ENCODE peak calls at places on chromosomes 12 and 14, in ten cellular contexts. T is hypothalamus; M is NCI-H1105 treated with DMSO at 0.1 percent for 48 hours; V is fibroblast of mammary gland; Q is amniotic epithelial cell; O is central memory CD4-positive, alpha-beta T cell; J is HTR-8/SVneo; R is occipital lobe; F is GM04503; E is G401. D is an unnamed sample.

GRCh38 chr14:104878582-104878981 is 13.5 kb downstream of the CEP170B start:
- DNase-seq in T (no peak), M (no peak), V (no peak), Q (no peak), O (no peak), J (no peak), R (no peak), F (no peak), E (peak), D (peak)

GRCh38 chr14:76117789-76118188 is 33.9 kb upstream of the GPATCH2L start:
- DNase-seq in T (no peak), M (peak), V (no peak), Q (no peak), O (no peak), J (no peak), R (no peak), F (no peak), E (no peak), D (no peak)

GRCh38 chr12:104653730-104654328 is 197.1 kb downstream of the CHST11 start:
- DNase-seq in T (no peak), M (peak), V (no peak), Q (no peak), O (no peak), J (no peak), R (no peak), F (no peak), E (no peak), D (no peak)

GRCh38 chr14:94677747-94678146 is 65.6 kb downstream of the SERPINA3 start:
- DNase-seq in T (no peak), M (no peak), V (no peak), Q (no peak), O (no peak), J (no peak), R (no peak), F (no peak), E (no peak), D (no peak)

GRCh38 chr14:95189400-95190162 is 32.3 kb upstream of the DICER1 start:
- DNase-seq in T (no peak), M (peak), V (no peak), Q (no peak), O (no peak), J (no peak), R (no peak), F (no peak), E (peak), D (no peak)

GRCh38 chr12:74539765-74540526 is 2.3 kb downstream of the ATXN7L3B start:
- DNase-seq in T (no peak), M (no peak), V (no peak), Q (no peak), O (no peak), J (no peak), R (no peak), F (no peak), E (no peak), D (peak)

GRCh38 chr12:15778126-15778525 is 11.1 kb downstream of the EPS8 start:
- DNase-seq in T (no peak), M (no peak), V (peak), Q (peak), O (no peak), J (no peak), R (no peak), F (no peak), E (no peak), D (no peak)

GRCh38 chr12:71755146-71755892 is 656 bp downstream of the RAB21 start:
- DNase-seq in T (no peak), M (peak), V (peak), Q (peak), O (peak), J (peak), R (peak), F (no peak), E (peak), D (no peak)

GRCh38 chr12:25100738-25101445 is 94.1 kb downstream of the DNAI7 start:
- DNase-seq in T (no peak), M (no peak), V (no peak), Q (no peak), O (no peak), J (no peak), R (no peak), F (no peak), E (no peak), D (no peak)

GRCh38 chr14:90641111-90642010 is 174.9 kb downstream of the TTC7B start:
- DNase-seq in T (no peak), M (no peak), V (no peak), Q (no peak), O (no peak), J (no peak), R (no peak), F (no peak), E (no peak), D (peak)

GRCh38 chr14:100571837-100572236 is 15.4 kb downstream of the BEGAIN start:
- DNase-seq in T (no peak), M (no peak), V (no peak), Q (no peak), O (no peak), J (no peak), R (no peak), F (no peak), E (peak), D (no peak)

GRCh38 chr14:33052899-33053400 is 114.3 kb downstream of the NPAS3 start:
- DNase-seq in T (no peak), M (peak), V (no peak), Q (no peak), O (no peak), J (no peak), R (no peak), F (no peak), E (no peak), D (no peak)

GRCh38 chr12:13156277-13156676 is 40.2 kb upstream of the EMP1 start:
- DNase-seq in T (no peak), M (no peak), V (no peak), Q (peak), O (no peak), J (no peak), R (no peak), F (no peak), E (no peak), D (no peak)

GRCh38 chr12:111643428-111643826 is 42.3 kb downstream of the BRAP start:
- DNase-seq in T (no peak), M (no peak), V (peak), Q (peak), O (no peak), J (no peak), R (no peak), F (no peak), E (no peak), D (no peak)

GRCh38 chr12:55717397-55718007 is 1.7 kb downstream of the BLOC1S1 start:
- DNase-seq in T (no peak), M (no peak), V (peak), Q (peak), O (no peak), J (no peak), R (no peak), F (no peak), E (no peak), D (peak)

GRCh38 chr12:64893961-64894360 is 69.5 kb downstream of the TBC1D30 start:
- DNase-seq in T (no peak), M (no peak), V (peak), Q (peak), O (no peak), J (no peak), R (no peak), F (peak), E (no peak), D (no peak)

GRCh38 chr12:51846911-51847829 is 1.3 kb downstream of the FIGNL2 start:
- DNase-seq in T (no peak), M (no peak), V (no peak), Q (no peak), O (no peak), J (peak), R (no peak), F (no peak), E (peak), D (peak)

GRCh38 chr12:131892711-131893604 is 1.5 kb upstream of the ULK1 start:
- DNase-seq in T (no peak), M (no peak), V (no peak), Q (no peak), O (no peak), J (no peak), R (no peak), F (no peak), E (no peak), D (no peak)

GRCh38 chr12:124916370-124917134 is 2.1 kb upstream of the UBC start:
- DNase-seq in T (no peak), M (no peak), V (peak), Q (peak), O (no peak), J (peak), R (no peak), F (peak), E (peak), D (no peak)

GRCh38 chr12:98736352-98737326 is 91.5 kb downstream of the APAF1 start:
- DNase-seq in T (no peak), M (peak), V (no peak), Q (no peak), O (no peak), J (no peak), R (no peak), F (no peak), E (no peak), D (no peak)

GRCh38 chr14:98466807-98467206 is 805.2 kb downstream of the BCL11B start:
- DNase-seq in T (no peak), M (no peak), V (no peak), Q (no peak), O (no peak), J (no peak), R (no peak), F (no peak), E (no peak), D (no peak)

GRCh38 chr12:14946162-14946561 is 7.8 kb upstream of the ERP27 start:
- DNase-seq in T (no peak), M (no peak), V (peak), Q (no peak), O (no peak), J (no peak), R (no peak), F (no peak), E (no peak), D (no peak)

GRCh38 chr14:45091696-45092095 is 7.8 kb downstream of the PRPF39 start:
- DNase-seq in T (no peak), M (no peak), V (peak), Q (peak), O (no peak), J (no peak), R (no peak), F (peak), E (no peak), D (no peak)

GRCh38 chr12:86261142-86261541 is 5.0 kb upstream of the MGAT4C start:
- DNase-seq in T (no peak), M (no peak), V (peak), Q (peak), O (no peak), J (peak), R (no peak), F (no peak), E (no peak), D (no peak)

GRCh38 chr12:83040991-83041390 is 354.3 kb downstream of the TMTC2 start:
- DNase-seq in T (no peak), M (no peak), V (no peak), Q (no peak), O (no peak), J (no peak), R (no peak), F (no peak), E (no peak), D (no peak)

GRCh38 chr12:39230086-39230485 is 212.8 kb downstream of the KIF21A start:
- DNase-seq in T (no peak), M (no peak), V (peak), Q (peak), O (no peak), J (no peak), R (no peak), F (no peak), E (no peak), D (no peak)

GRCh38 chr14:75667099-75667498 is 6.1 kb downstream of the TTLL5 start:
- DNase-seq in T (no peak), M (peak), V (no peak), Q (no peak), O (no peak), J (no peak), R (no peak), F (no peak), E (peak), D (no peak)

GRCh38 chr12:94039914-94040313 is 108.5 kb upstream of the PLXNC1 start:
- DNase-seq in T (no peak), M (no peak), V (peak), Q (no peak), O (no peak), J (no peak), R (no peak), F (no peak), E (no peak), D (no peak)

GRCh38 chr14:61875483-61875882 is 113.3 kb downstream of the SNAPC1 start:
- DNase-seq in T (no peak), M (no peak), V (no peak), Q (no peak), O (no peak), J (no peak), R (no peak), F (no peak), E (peak), D (no peak)

GRCh38 chr12:106022568-106023012 is 116.2 kb downstream of the NUAK1 start:
- DNase-seq in T (no peak), M (no peak), V (no peak), Q (no peak), O (no peak), J (no peak), R (no peak), F (no peak), E (no peak), D (no peak)

GRCh38 chr12:113555226-113555625 is 83.6 kb upstream of the LHX5 start:
- DNase-seq in T (no peak), M (no peak), V (no peak), Q (no peak), O (no peak), J (no peak), R (no peak), F (no peak), E (no peak), D (no peak)

GRCh38 chr12:54356951-54357356 is 7.3 kb downstream of the GPR84 start:
- DNase-seq in T (no peak), M (no peak), V (no peak), Q (peak), O (no peak), J (no peak), R (no peak), F (no peak), E (peak), D (no peak)

D was measured in glutamatergic neuron.